ENCODE peak calls at places on chromosome 21, in five cellular contexts. I is psoas muscle; Q is COR-L47; S is activated CD8-positive, alpha-beta memory T cell treated with anti-CD3 and anti-CD28 coated beads for 24 hours; Y is fibroblast of mammary gland. R is an unnamed sample.

GRCh38 chr21:36165356-36165755 is 8.7 kb downstream of the DOP1B start:
- DNase-seq in I (no peak), S (no peak), Q (no peak), Y (no peak), R (no peak)

GRCh38 chr21:45454924-45455315 is 50.0 kb downstream of the COL18A1 start:
- DNase-seq in Y (no peak), S (no peak), Q (no peak), I (peak), R (no peak)

GRCh38 chr21:18443085-18443484 is 39.5 kb upstream of the TMPRSS15 start:
- DNase-seq in S (no peak), Y (no peak), I (no peak), Q (peak), R (no peak)

GRCh38 chr21:14451520-14451919 is 68.6 kb upstream of the HSPA13 start:
- DNase-seq in Q (no peak), Y (no peak), S (no peak), I (no peak), R (no peak)

GRCh38 chr21:31580866-31581276 is 78.6 kb upstream of the SOD1 start:
- DNase-seq in I (peak), Q (peak), Y (peak), S (peak), R (peak)

GRCh38 chr21:33642896-33643657 is 776 bp downstream of the ITSN1 start:
- DNase-seq in Y (peak), Q (no peak), I (peak), S (peak), R (peak)

GRCh38 chr21:25809013-25809412 is 74.2 kb downstream of the GABPA start:
- DNase-seq in Q (no peak), I (no peak), S (no peak), Y (peak), R (no peak)

GRCh38 chr21:34745557-34746255 is 76.9 kb downstream of the CLIC6 start:
- DNase-seq in I (peak), Y (peak), Q (peak), S (peak), R (peak)

GRCh38 chr21:42010507-42011493 is 640 bp upstream of the ZBTB21 start:
- DNase-seq in S (no peak), Y (no peak), I (peak), Q (peak), R (peak)

GRCh38 chr21:17796037-17796403 is 23.1 kb downstream of the C21orf91 start:
- DNase-seq in S (no peak), Y (no peak), Q (no peak), I (no peak), R (no peak)

GRCh38 chr21:22791376-22791775 is 1793.2 kb downstream of the NCAM2 start:
- DNase-seq in S (no peak), Q (peak), I (no peak), Y (no peak), R (peak)

GRCh38 chr21:36735724-36736310 is 36.9 kb downstream of the SIM2 start:
- DNase-seq in Y (no peak), I (no peak), Q (no peak), S (no peak), R (no peak)

GRCh38 chr21:37459575-37459974 is 93.0 kb downstream of the DYRK1A start:
- DNase-seq in Q (no peak), S (no peak), Y (peak), I (no peak), R (no peak)

GRCh38 chr21:46561448-46562095 is 43.3 kb downstream of the S100B start:
- DNase-seq in S (peak), I (no peak), Q (no peak), Y (no peak), R (no peak)

GRCh38 chr21:30436986-30437385 is 3.1 kb upstream of the KRTAP15-1 start:
- DNase-seq in I (no peak), Q (peak), Y (no peak), S (no peak), R (no peak)

GRCh38 chr21:45542242-45542666 is at the start of gene SLC19A1:
- DNase-seq in S (peak), I (peak), Y (peak), Q (peak), R (peak)

GRCh38 chr21:41880153-41880552 is 1.0 kb upstream of the PRDM15 start:
- DNase-seq in Y (no peak), S (no peak), Q (no peak), I (no peak), R (no peak)

GRCh38 chr21:40886006-40886405 is 39.0 kb upstream of the DSCAM start:
- DNase-seq in I (no peak), S (no peak), Q (no peak), Y (no peak), R (no peak)

GRCh38 chr21:35602811-35603210 is 457.5 kb downstream of the SETD4 start:
- DNase-seq in I (no peak), Q (no peak), Y (no peak), S (no peak), R (no peak)

GRCh38 chr21:37412603-37413360 is 46.2 kb downstream of the DYRK1A start:
- DNase-seq in Q (no peak), I (no peak), Y (peak), S (no peak), R (no peak)

GRCh38 chr21:46182548-46183336 is 1.5 kb downstream of the SPATC1L start:
- DNase-seq in Y (no peak), Q (no peak), I (peak), S (no peak), R (no peak)

GRCh38 chr21:26840206-26840605 is 5.0 kb downstream of the ADAMTS1 start:
- DNase-seq in Q (no peak), Y (no peak), S (no peak), I (no peak), R (no peak)

GRCh38 chr21:36127977-36128376 is 6.9 kb upstream of the CBR3 start:
- DNase-seq in Q (no peak), Y (no peak), I (no peak), S (no peak), R (no peak)

GRCh38 chr21:16073571-16073970 is 343.8 kb downstream of the USP25 start:
- DNase-seq in Y (peak), S (no peak), Q (no peak), I (no peak), R (no peak)

GRCh38 chr21:36282568-36283230 is 37.3 kb upstream of the MORC3 start:
- DNase-seq in Q (no peak), S (no peak), Y (peak), I (no peak), R (no peak)

GRCh38 chr21:44537930-44538911 is 1.8 kb downstream of the KRTAP10-1 start:
- DNase-seq in Y (no peak), S (peak), I (no peak), Q (no peak), R (no peak)

GRCh38 chr21:34185051-34185750 is 111.8 kb downstream of the MRPS6 start:
- DNase-seq in Y (no peak), Q (no peak), S (no peak), I (no peak), R (no peak)

GRCh38 chr21:35853321-35853922 is 206.9 kb downstream of the SETD4 start:
- DNase-seq in S (no peak), I (no peak), Q (no peak), Y (peak), R (no peak)

GRCh38 chr21:18204931-18205330 is 39.7 kb upstream of the CHODL start:
- DNase-seq in S (no peak), I (no peak), Q (peak), Y (no peak), R (peak)

GRCh38 chr21:45291613-45292398 is 4.1 kb upstream of the POFUT2 start:
- DNase-seq in S (peak), I (no peak), Q (no peak), Y (no peak), R (no peak)

GRCh38 chr21:38236232-38236631 is 20.6 kb upstream of the KCNJ15 start:
- DNase-seq in I (no peak), Q (no peak), Y (no peak), S (no peak), R (no peak)

GRCh38 chr21:44368711-44369446 is 15.5 kb downstream of the TRPM2 start:
- DNase-seq in I (no peak), Q (peak), Y (no peak), S (no peak), R (no peak)

GRCh38 chr21:42579456-42580075 is 65.9 kb downstream of the SLC37A1 start:
- DNase-seq in Q (no peak), S (no peak), Y (no peak), I (no peak), R (no peak)

GRCh38 chr21:37871121-37871862 is 45.0 kb downstream of the KCNJ6 start:
- DNase-seq in Q (no peak), I (no peak), Y (peak), S (no peak), R (no peak)

GRCh38 chr21:36203603-36203889 is 46.9 kb downstream of the DOP1B start:
- DNase-seq in Y (peak), Q (no peak), S (no peak), I (no peak), R (no peak)

GRCh38 chr21:35509004-35509704 is 460.1 kb upstream of the RUNX1 start:
- DNase-seq in S (no peak), I (no peak), Q (no peak), Y (no peak), R (no peak)

GRCh38 chr21:42150458-42151085 is 68.4 kb upstream of the ABCG1 start:
- DNase-seq in Y (no peak), Q (no peak), S (peak), I (no peak), R (no peak)

GRCh38 chr21:27769763-27770162 is 802.9 kb upstream of the ADAMTS5 start:
- DNase-seq in Q (no peak), I (no peak), Y (no peak), S (no peak), R (no peak)

GRCh38 chr21:45128613-45129226 is 54.3 kb downstream of the ADARB1 start:
- DNase-seq in Y (peak), Q (peak), S (peak), I (peak), R (peak)

GRCh38 chr21:41678016-41678935 is 88.6 kb downstream of the RIPK4 start:
- DNase-seq in I (no peak), Q (peak), S (no peak), Y (no peak), R (peak)